ENCODE peak calls at places on chromosomes 2 and 18, in seven cellular contexts. E, F, P, Q, I, H and N are unnamed samples.

GRCh38 chr2:42337846-42338566 is 23.0 kb downstream of the COX7A2L start:
- DNase-seq in Q (no peak), E (no peak), F (no peak), P (no peak), H (no peak), I (no peak), N (no peak)

GRCh38 chr18:55275042-55275897 is 312.7 kb downstream of the TCF4 start:
- DNase-seq in H (peak), P (no peak), Q (peak), E (no peak), F (peak), I (no peak), N (peak)

GRCh38 chr2:166138144-166138543 is 10.3 kb upstream of the SCN1A start:
- DNase-seq in I (no peak), F (no peak), H (no peak), E (no peak), P (no peak), Q (no peak), N (no peak)

GRCh38 chr2:174553811-174554493 is 43.7 kb downstream of the WIPF1 start:
- DNase-seq in F (no peak), E (no peak), P (no peak), Q (no peak), H (no peak), I (no peak), N (no peak)

GRCh38 chr2:169562519-169562918 is 11.1 kb downstream of the FASTKD1 start:
- DNase-seq in H (no peak), F (no peak), Q (no peak), P (no peak), I (no peak), E (no peak), N (no peak)

GRCh38 chr2:71797006-71797810 is 343.8 kb downstream of the DYSF start:
- DNase-seq in E (no peak), I (no peak), Q (no peak), P (no peak), H (no peak), F (no peak), N (no peak)

GRCh38 chr2:106097370-106098000 is 96.6 kb downstream of the UXS1 start:
- DNase-seq in E (no peak), I (peak), Q (no peak), P (no peak), F (no peak), H (no peak), N (no peak)

GRCh38 chr2:45131587-45131986 is 122.3 kb upstream of the SIX2 start:
- DNase-seq in F (no peak), H (no peak), I (no peak), E (no peak), Q (no peak), P (no peak), N (no peak)

GRCh38 chr18:64409511-64409910 is 260.6 kb upstream of the LINC00305 start:
- DNase-seq in E (no peak), Q (no peak), P (no peak), I (no peak), H (no peak), F (no peak), N (peak)

GRCh38 chr18:48547456-48548403 is 8.9 kb downstream of the CTIF start:
- DNase-seq in F (peak), E (no peak), Q (peak), H (peak), I (no peak), P (no peak), N (peak)

GRCh38 chr2:100321181-100321880 is 970 bp downstream of the LONRF2 start:
- DNase-seq in F (peak), Q (no peak), I (peak), H (peak), P (no peak), E (peak), N (peak)

GRCh38 chr18:28267878-28268625 is 91.1 kb upstream of the CDH2 start:
- DNase-seq in Q (peak), H (peak), P (no peak), I (no peak), E (no peak), F (no peak), N (peak)

GRCh38 chr2:234256516-234256915 is 206.0 kb downstream of the SPP2 start:
- DNase-seq in P (no peak), Q (no peak), E (no peak), F (no peak), I (no peak), H (no peak), N (no peak)

GRCh38 chr2:239824051-239824694 is 201.0 kb downstream of the NDUFA10 start:
- DNase-seq in H (no peak), F (no peak), P (peak), I (peak), Q (no peak), E (peak), N (peak)

GRCh38 chr18:3250237-3251107 is 2.9 kb downstream of the MYL12A start:
- DNase-seq in Q (no peak), I (no peak), E (no peak), P (no peak), H (peak), F (no peak), N (peak)

GRCh38 chr2:140567734-140568133 is 1563.1 kb downstream of the LRP1B start:
- DNase-seq in H (peak), P (no peak), E (no peak), I (no peak), F (no peak), Q (no peak), N (peak)

GRCh38 chr18:80173060-80173459 is 64.0 kb downstream of the ADNP2 start:
- DNase-seq in I (no peak), H (no peak), F (no peak), P (no peak), E (peak), Q (no peak), N (no peak)

GRCh38 chr18:3060667-3061580 is 48.0 kb upstream of the LPIN2 start:
- DNase-seq in I (no peak), Q (no peak), P (peak), E (no peak), F (no peak), H (no peak), N (no peak)

GRCh38 chr2:127254386-127254981 is 34.4 kb upstream of the CYP27C1 start:
- DNase-seq in E (no peak), F (no peak), P (no peak), I (no peak), Q (peak), H (peak), N (peak)

GRCh38 chr2:149458502-149458901 is 128.1 kb downstream of the LYPD6 start:
- DNase-seq in H (no peak), P (no peak), Q (no peak), E (no peak), F (no peak), I (no peak), N (no peak)

GRCh38 chr2:149451417-149452165 is 121.2 kb downstream of the LYPD6 start:
- DNase-seq in P (no peak), F (no peak), I (no peak), Q (no peak), H (no peak), E (no peak), N (no peak)

GRCh38 chr2:149456285-149456684 is 125.9 kb downstream of the LYPD6 start:
- DNase-seq in H (no peak), Q (no peak), F (no peak), P (peak), I (no peak), E (no peak), N (no peak)
- TF ChIP-seq CTCF in H (no peak), Q (no peak), F (no peak), P (peak), I (no peak), E (no peak), N (no peak)

GRCh38 chr2:179044500-179044899 is 5.4 kb downstream of the CCDC141 start:
- DNase-seq in F (no peak), I (no peak), P (no peak), H (no peak), Q (no peak), E (no peak), N (no peak)
- H3K4me3 ChIP-seq in F (no peak), I (no peak), P (no peak), H (no peak), Q (no peak), E (no peak), N (no peak)

GRCh38 chr18:26073742-26074141 is 16.7 kb downstream of the SS18 start:
- DNase-seq in P (no peak), E (no peak), Q (no peak), I (no peak), F (no peak), H (no peak), N (no peak)
- TF ChIP-seq CTCF in P (no peak), E (no peak), Q (no peak), I (no peak), F (no peak), H (no peak), N (no peak)

GRCh38 chr2:229269986-229270385 is 1.1 kb downstream of the PID1 start:
- DNase-seq in I (no peak), E (no peak), P (no peak), F (no peak), H (no peak), Q (no peak), N (no peak)
- H3K4me3 ChIP-seq in I (peak), E (peak), P (no peak), F (peak), H (no peak), Q (peak), N (peak)

DNA sequence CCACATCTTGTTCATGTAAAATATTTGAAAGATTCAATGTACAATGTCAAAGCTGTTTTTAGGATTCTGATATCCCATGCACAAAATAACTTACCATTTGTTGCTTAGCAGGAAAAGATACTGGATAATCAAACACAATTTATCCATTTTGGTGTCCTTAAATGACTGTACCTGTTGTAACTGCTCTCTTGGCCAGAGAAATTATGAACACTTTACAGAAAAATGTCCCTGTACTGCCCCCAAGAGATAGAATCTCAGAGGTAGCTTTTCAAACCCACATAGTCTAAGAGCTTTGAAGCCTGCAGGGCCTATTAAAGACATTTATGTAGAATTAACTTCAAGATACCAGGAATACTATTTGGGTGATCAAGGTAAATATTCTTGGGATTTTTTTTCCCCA is 12.2 kb upstream of the ME2 start:
- DNase-seq in I (no peak), Q (no peak), E (no peak), F (no peak), H (no peak), P (no peak), N (no peak)
- TF ChIP-seq CTCF in I (no peak), Q (no peak), E (no peak), F (no peak), H (peak), P (peak), N (peak)

DNA sequence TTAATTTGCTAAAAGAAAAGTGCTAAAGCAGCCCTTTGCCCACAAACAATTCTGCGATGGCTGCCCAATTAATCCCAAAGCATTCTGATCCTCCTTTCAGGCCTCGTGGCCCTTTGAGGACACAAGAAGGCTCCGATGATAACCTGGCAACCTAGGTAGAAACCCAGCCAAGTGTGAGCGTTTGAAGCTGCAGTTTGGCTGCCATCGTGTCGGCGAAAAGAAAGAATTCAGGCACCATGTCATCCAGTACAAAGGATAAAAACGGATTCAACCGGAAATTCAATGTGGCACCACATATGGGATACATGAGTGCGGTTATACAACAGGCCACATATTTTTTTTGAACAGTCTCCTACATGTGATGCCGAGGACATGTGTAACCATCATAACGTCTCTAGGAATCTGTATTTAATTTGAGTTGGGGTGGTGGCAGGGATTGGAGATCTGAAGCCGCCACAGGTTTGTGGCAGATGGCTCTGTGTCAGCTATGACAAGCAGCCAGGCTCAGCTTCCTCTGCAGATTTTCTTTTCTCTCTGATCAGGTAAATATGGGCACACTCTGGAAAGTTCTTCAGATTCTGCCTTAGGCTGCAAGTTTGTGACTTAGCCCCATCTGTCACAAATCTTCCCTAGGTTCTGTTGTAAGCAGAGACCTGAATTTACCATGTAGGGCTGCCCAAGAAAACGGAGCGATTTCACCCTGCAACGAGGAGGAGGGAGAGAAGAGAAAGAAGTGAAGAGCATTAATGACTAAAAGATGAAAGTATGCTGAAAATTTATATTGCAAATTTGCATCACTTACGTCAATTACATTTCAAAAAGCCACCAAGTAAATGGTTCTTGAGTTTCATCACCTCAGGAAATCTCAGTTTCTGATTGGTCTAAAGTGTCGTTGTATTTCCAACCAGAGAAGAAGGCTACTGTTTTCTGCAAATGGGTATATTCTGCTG is 573.2 kb downstream of the ZEB2 start:
- DNase-seq in F (no peak), I (no peak), H (no peak), E (no peak), P (no peak), Q (peak), N (no peak)
- H3K4me3 ChIP-seq in F (no peak), I (no peak), H (no peak), E (no peak), P (no peak), Q (no peak), N (no peak)

DNA sequence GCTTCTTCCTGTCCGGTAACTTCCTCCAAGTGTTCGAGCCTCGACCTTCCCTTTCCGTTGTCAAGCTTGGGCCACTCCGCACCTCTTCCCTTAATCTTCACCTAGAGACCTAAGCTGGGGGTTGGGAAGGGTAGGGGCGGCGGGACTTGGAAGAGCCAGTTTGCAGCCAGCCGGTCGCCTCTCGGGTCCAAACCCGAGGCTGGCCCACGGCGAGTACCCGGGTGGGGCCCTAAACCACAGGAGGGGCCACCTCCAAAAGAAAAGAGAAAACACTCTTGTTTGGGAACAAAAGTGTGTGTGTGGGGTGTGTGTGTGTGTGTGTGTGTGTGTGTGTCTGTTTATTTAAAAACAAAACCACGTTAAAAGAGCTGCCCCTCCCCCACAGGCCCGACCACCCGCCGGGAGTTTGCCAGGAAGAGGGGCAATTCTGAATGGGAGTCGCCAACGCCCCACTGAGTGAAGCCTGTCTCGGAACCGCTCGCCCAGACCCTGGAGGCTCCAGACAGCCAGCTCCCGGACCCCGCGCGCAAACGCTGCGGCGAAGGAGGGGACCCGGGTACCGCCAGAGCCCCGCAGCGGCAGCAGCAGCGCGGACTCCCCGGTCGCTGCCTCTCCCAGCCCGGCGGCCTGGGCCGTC is 476 bp upstream of the RHOB start:
- DNase-seq in F (no peak), P (no peak), I (no peak), Q (no peak), H (no peak), E (no peak), N (no peak)
- TF ChIP-seq CTCF in F (no peak), P (peak), I (no peak), Q (no peak), H (no peak), E (no peak), N (no peak)

DNA sequence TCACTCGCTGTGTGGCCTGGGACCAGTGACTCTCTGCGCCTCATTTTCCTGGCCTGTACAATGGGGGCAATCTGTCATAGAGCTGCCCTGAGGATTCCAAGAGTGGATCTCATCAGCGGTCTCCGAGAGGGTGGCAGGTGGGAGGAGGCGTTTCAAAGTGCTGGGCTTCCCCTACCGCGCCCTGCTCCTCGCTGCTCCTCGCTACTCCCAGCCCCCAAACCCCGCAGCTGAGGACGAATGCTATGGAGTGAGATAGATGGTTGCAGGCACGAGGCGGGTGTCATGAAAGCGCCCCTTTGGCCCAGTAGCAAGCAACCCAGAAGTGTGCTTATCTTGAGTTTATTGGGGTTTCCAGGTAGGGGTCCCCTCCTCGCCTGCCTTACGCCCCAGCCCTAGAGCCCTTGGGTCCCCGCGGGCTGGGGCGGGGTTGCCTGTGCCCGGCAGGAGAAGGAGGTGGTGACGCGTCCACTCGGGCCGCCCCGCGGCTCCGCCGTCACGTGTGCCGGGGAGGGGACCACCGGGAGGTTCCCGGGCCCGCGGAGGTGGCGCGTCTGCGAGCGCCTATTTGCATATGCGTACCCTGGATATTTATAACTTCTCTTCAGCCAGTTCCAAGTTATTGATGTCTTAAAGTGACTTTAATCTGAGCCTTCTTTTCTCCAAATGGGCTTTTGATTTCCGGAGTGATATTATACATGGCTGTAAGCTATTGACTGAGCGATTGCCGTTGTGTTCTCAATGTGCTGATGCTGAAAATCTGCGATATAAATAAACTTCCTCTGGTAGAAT is 263.8 kb downstream of the ATAD2B start:
- DNase-seq in Q (no peak), H (no peak), I (no peak), F (no peak), P (no peak), E (no peak), N (no peak)
- H3K4me3 ChIP-seq in Q (no peak), H (no peak), I (no peak), F (peak), P (no peak), E (peak), N (peak)

GRCh38 chr2:164620873-164621760 is at the start of gene GRB14:
- DNase-seq in P (peak), Q (no peak), E (peak), I (peak), F (peak), H (no peak), N (peak)
- TF ChIP-seq CTCF in P (peak), Q (no peak), E (no peak), I (no peak), F (no peak), H (no peak), N (no peak)